ENCODE peak calls at places on chromosomes 1 and 21, in ten cellular contexts. J, B, Z, L, U, H, R, W, C and M are unnamed samples.

GRCh38 chr21:31732538-31732864 is 583 bp upstream of the SCAF4 start:
- DNase-seq in J (no peak), B (no peak), Z (no peak), L (peak), U (no peak), H (no peak), R (no peak), W (peak), C (no peak), M (no peak)

GRCh38 chr1:44251989-44252625 is 38.8 kb downstream of the DMAP1 start:
- DNase-seq in J (no peak), B (no peak), Z (no peak), L (no peak), U (no peak), H (peak), R (no peak), W (no peak), C (no peak), M (no peak)

GRCh38 chr1:67019600-67020136 is 34.3 kb downstream of the SLC35D1 start:
- DNase-seq in J (peak), B (no peak), Z (peak), L (peak), U (peak), H (no peak), R (no peak), W (no peak), C (no peak), M (no peak)

GRCh38 chr1:84103197-84103992 is 40.7 kb upstream of the PRKACB start:
- DNase-seq in J (peak), B (no peak), Z (peak), L (peak), U (peak), H (no peak), R (peak), W (peak), C (peak), M (peak)

GRCh38 chr1:186183970-186184628 is 191.0 kb downstream of the TPR start:
- DNase-seq in J (peak), B (no peak), Z (peak), L (no peak), U (no peak), H (no peak), R (no peak), W (no peak), C (no peak), M (peak)

GRCh38 chr21:27134513-27134912 is 167.6 kb upstream of the ADAMTS5 start:
- DNase-seq in J (no peak), B (no peak), Z (no peak), L (no peak), U (no peak), H (no peak), R (no peak), W (no peak), C (no peak), M (no peak)

GRCh38 chr1:160605792-160606520 is 26.7 kb upstream of the CD84 start:
- DNase-seq in J (no peak), B (no peak), Z (no peak), L (no peak), U (no peak), H (no peak), R (no peak), W (no peak), C (no peak), M (peak)

GRCh38 chr1:94543893-94544635 is 2.5 kb upstream of the F3 start:
- DNase-seq in J (no peak), B (peak), Z (peak), L (peak), U (no peak), H (no peak), R (no peak), W (no peak), C (no peak), M (no peak)

GRCh38 chr1:152110860-152111514 is 4.3 kb downstream of the TCHH start:
- DNase-seq in J (no peak), B (no peak), Z (peak), L (peak), U (peak), H (peak), R (no peak), W (no peak), C (no peak), M (peak)

GRCh38 chr1:210654176-210654786 is 325.6 kb downstream of the HHAT start:
- DNase-seq in J (no peak), B (no peak), Z (no peak), L (peak), U (no peak), H (no peak), R (no peak), W (no peak), C (no peak), M (no peak)

GRCh38 chr1:237197470-237198425 is 155.8 kb downstream of the RYR2 start:
- DNase-seq in J (no peak), B (no peak), Z (no peak), L (no peak), U (no peak), H (no peak), R (no peak), W (no peak), C (no peak), M (no peak)

GRCh38 chr1:59138402-59138801 is 158.5 kb upstream of the FGGY start:
- DNase-seq in J (no peak), B (no peak), Z (no peak), L (no peak), U (no peak), H (no peak), R (no peak), W (no peak), C (no peak), M (no peak)

GRCh38 chr1:179001451-179001850 is 24.2 kb upstream of the FAM20B start:
- DNase-seq in J (no peak), B (no peak), Z (no peak), L (no peak), U (no peak), H (no peak), R (no peak), W (no peak), C (no peak), M (no peak)

GRCh38 chr1:42567038-42567437 is 91.2 kb upstream of the PPIH start:
- DNase-seq in J (no peak), B (no peak), Z (no peak), L (no peak), U (no peak), H (no peak), R (no peak), W (no peak), C (no peak), M (no peak)

GRCh38 chr1:29303201-29304024 is 67.1 kb downstream of the PTPRU start:
- DNase-seq in J (no peak), B (no peak), Z (no peak), L (no peak), U (no peak), H (no peak), R (no peak), W (no peak), C (no peak), M (no peak)

GRCh38 chr1:61050541-61051454 is 31.6 kb upstream of the NFIA start:
- DNase-seq in J (no peak), B (no peak), Z (peak), L (no peak), U (no peak), H (peak), R (peak), W (peak), C (peak), M (no peak)

GRCh38 chr1:111140680-111140967 is 601 bp downstream of the CEPT1 start:
- DNase-seq in J (peak), B (peak), Z (peak), L (peak), U (no peak), H (no peak), R (no peak), W (no peak), C (no peak), M (peak)

GRCh38 chr1:208233546-208233945 is 10.6 kb downstream of the PLXNA2 start:
- DNase-seq in J (no peak), B (no peak), Z (no peak), L (no peak), U (no peak), H (no peak), R (no peak), W (no peak), C (no peak), M (no peak)

GRCh38 chr1:7248402-7248805 is 463.1 kb downstream of the CAMTA1 start:
- DNase-seq in J (no peak), B (peak), Z (no peak), L (no peak), U (no peak), H (no peak), R (no peak), W (no peak), C (no peak), M (no peak)

GRCh38 chr1:19344372-19344810 is 32.3 kb downstream of the SLC66A1 start:
- DNase-seq in J (no peak), B (no peak), Z (peak), L (no peak), U (no peak), H (peak), R (peak), W (peak), C (peak), M (peak)

GRCh38 chr1:53295746-53296722 is 31.8 kb downstream of the LRP8 start:
- DNase-seq in J (no peak), B (no peak), Z (peak), L (no peak), U (no peak), H (no peak), R (no peak), W (no peak), C (no peak), M (peak)

GRCh38 chr21:36708512-36709029 is 9.7 kb downstream of the SIM2 start:
- DNase-seq in J (no peak), B (no peak), Z (no peak), L (no peak), U (no peak), H (no peak), R (no peak), W (no peak), C (no peak), M (no peak)

GRCh38 chr21:36706482-36706852 is 7.6 kb downstream of the SIM2 start:
- DNase-seq in J (no peak), B (no peak), Z (no peak), L (no peak), U (no peak), H (no peak), R (no peak), W (no peak), C (no peak), M (no peak)

GRCh38 chr21:36705679-36706481 is 7.0 kb downstream of the SIM2 start:
- DNase-seq in J (no peak), B (no peak), Z (no peak), L (no peak), U (no peak), H (no peak), R (no peak), W (no peak), C (peak), M (no peak)

GRCh38 chr21:36707763-36708511 is 9.0 kb downstream of the SIM2 start:
- DNase-seq in J (no peak), B (no peak), Z (no peak), L (no peak), U (no peak), H (no peak), R (no peak), W (no peak), C (no peak), M (no peak)

GRCh38 chr21:36706951-36707762 is 8.2 kb downstream of the SIM2 start:
- DNase-seq in J (no peak), B (no peak), Z (peak), L (no peak), U (no peak), H (no peak), R (no peak), W (no peak), C (no peak), M (no peak)
- TF ChIP-seq CTCF in J (no peak), B (no peak), Z (no peak), L (peak), U (peak), H (peak), R (no peak), W (no peak), C (peak), M (no peak)

DNA sequence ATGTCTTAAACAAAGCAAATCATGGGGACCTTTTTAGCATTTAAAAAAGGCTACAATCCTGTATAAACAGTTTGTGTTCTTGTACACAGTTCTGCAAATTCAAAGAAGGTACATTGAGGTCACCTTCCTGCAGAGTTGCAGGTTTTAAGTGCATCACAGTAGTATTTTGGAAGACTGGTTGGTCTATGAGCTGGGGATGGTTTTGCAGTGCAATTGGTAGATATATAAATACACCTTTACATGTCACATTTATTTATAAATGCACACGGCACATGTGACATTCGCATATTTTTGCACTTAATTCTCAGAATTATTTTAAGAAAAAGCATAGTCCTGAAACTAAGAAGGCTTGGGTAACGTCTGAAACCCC is 599 bp upstream of the ITPKB start:
- DNase-seq in J (no peak), B (no peak), Z (no peak), L (no peak), U (no peak), H (no peak), R (no peak), W (no peak), C (no peak), M (no peak)
- H3K4me3 ChIP-seq in J (no peak), B (peak), Z (peak), L (no peak), U (no peak), H (no peak), R (peak), W (peak), C (no peak), M (peak)

GRCh38 chr1:231421971-231422797 is at the start of gene EGLN1:
- DNase-seq in J (peak), B (peak), Z (peak), L (peak), U (peak), H (peak), R (peak), W (peak), C (peak), M (peak)
- TF ChIP-seq CTCF in J (peak), B (no peak), Z (peak), L (peak), U (peak), H (peak), R (no peak), W (no peak), C (peak), M (peak)

DNA sequence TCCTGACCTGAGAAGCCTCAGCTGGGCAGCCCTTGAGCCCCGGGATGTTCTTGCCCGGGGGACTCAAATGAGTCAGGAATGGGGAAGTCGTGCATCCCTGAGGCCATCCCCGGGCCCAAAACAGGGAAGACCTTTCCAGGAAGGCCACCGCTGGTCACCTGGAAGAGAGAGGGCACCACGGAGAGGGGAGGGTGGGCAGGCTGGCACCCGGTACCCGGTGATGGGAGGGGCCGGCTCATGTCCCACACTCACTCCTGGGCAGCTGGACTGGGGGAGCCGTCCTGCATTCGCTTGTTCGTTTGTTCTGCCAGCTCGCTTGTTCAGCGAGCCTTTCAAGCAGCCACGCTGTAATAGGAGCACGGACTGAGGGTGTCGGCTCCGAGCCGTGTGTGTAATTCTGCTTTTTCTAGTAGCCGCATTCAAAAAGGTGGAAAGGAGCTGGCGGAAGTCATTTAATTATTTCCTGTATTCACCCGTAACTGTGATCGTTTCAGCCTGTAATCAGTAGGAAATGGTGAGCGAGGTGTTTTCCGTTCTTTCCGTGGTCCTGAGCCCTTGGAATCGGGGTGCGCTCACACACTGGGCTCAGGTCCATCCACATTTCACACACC is 48.4 kb upstream of the CCDC27 start:
- DNase-seq in J (no peak), B (no peak), Z (no peak), L (no peak), U (no peak), H (no peak), R (no peak), W (no peak), C (no peak), M (no peak)
- H3K4me3 ChIP-seq in J (no peak), B (no peak), Z (no peak), L (no peak), U (no peak), H (no peak), R (no peak), W (no peak), C (no peak), M (no peak)

GRCh38 chr1:162276493-162276892 is 100.2 kb downstream of the SPATA46 start:
- DNase-seq in J (peak), B (no peak), Z (peak), L (no peak), U (no peak), H (no peak), R (no peak), W (no peak), C (no peak), M (peak)
- TF ChIP-seq CTCF in J (peak), B (no peak), Z (peak), L (peak), U (peak), H (peak), R (no peak), W (peak), C (peak), M (peak)

DNA sequence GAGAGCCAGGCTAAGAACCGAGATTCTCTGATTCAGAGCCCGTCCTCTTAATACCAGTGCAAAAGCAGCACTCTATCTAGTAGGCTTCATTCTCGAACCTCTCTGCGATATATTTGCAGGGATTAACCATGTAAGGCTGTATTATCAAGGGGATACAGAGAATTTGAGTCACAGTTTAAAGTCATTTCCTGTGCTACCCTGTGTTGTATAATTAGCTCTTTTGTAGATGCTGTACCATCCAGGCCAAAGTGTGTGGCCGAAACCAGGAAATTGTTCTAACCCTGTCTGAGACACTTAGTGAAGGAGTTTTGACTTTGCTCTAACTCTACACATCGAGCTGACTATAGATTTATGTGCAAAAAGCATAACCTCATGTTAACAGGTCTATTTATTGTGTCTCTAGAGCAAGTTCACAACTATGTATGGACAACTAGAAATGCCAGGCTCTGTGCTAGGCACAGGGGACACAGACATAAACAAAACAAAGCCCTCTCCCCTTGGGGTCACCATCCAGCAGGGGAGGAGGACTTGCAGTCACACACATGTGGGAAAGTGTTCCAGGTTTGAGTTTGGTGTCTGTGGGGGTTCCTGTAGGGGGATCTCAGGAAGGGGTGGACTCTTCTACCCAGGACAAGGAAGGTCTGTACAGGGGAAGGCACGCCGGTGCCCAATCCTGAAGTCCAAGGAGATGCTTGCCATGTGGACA is 182.2 kb downstream of the DHRS3 start:
- DNase-seq in J (no peak), B (no peak), Z (peak), L (peak), U (no peak), H (no peak), R (no peak), W (no peak), C (no peak), M (peak)
- H3K4me3 ChIP-seq in J (no peak), B (no peak), Z (no peak), L (no peak), U (no peak), H (no peak), R (no peak), W (no peak), C (no peak), M (no peak)